ENCODE peak calls at places on chromosomes 4 and X, in four cellular contexts. One of them, this sample, is unnamed.

GRCh38 chr4:158008551-158009218 is 164.1 kb downstream of the GASK1B start:
- ATAC-seq in HepG2: no peak
- ATAC-seq in GM12878: no peak
- ATAC-seq in K562: no peak
- ATAC-seq in this sample: peak; percentile 32

GRCh38 chrX:150772150-150772970 is 79.2 kb downstream of the MTMR1 start:
- ATAC-seq in HepG2: peak; percentile 96
- ATAC-seq in GM12878: peak; percentile 98
- ATAC-seq in K562: peak; percentile 97
- ATAC-seq in this sample: peak; percentile 65

GRCh38 chrX:101395789-101396188 is 5.0 kb downstream of the RPL36A start:
- ATAC-seq in HepG2: no peak
- ATAC-seq in GM12878: peak; percentile 14
- ATAC-seq in K562: peak; percentile 3
- ATAC-seq in this sample: peak; percentile 48

GRCh38 chr4:164779080-164779479 is 25.1 kb downstream of the SMIM31 start:
- ATAC-seq in HepG2: no peak
- ATAC-seq in GM12878: no peak
- ATAC-seq in K562: no peak
- ATAC-seq in this sample: no peak

GRCh38 chrX:100477468-100477867 is 67.4 kb upstream of the PCDH19 start:
- ATAC-seq in HepG2: no peak
- ATAC-seq in GM12878: no peak
- ATAC-seq in K562: no peak
- ATAC-seq in this sample: peak; percentile 65

GRCh38 chrX:15973299-15973698 is 118.7 kb upstream of the AP1S2 start:
- ATAC-seq in HepG2: peak; percentile 74
- ATAC-seq in GM12878: peak; percentile 98
- ATAC-seq in K562: peak; percentile 94
- ATAC-seq in this sample: peak; percentile 33

GRCh38 chrX:13180807-13181206 is 136.4 kb upstream of the FAM9C start:
- ATAC-seq in HepG2: no peak
- ATAC-seq in GM12878: no peak
- ATAC-seq in K562: no peak
- ATAC-seq in this sample: no peak

GRCh38 chr4:47829438-47829837 is 8.4 kb downstream of the CORIN start:
- ATAC-seq in HepG2: no peak
- ATAC-seq in GM12878: no peak
- ATAC-seq in K562: no peak
- ATAC-seq in this sample: no peak

GRCh38 chr4:52546449-52546848 is 112.7 kb downstream of the USP46 start:
- ATAC-seq in HepG2: no peak
- ATAC-seq in GM12878: no peak
- ATAC-seq in K562: no peak
- ATAC-seq in this sample: no peak

GRCh38 chr4:31089815-31090214 is 369.6 kb downstream of the PCDH7 start:
- ATAC-seq in HepG2: no peak
- ATAC-seq in GM12878: no peak
- ATAC-seq in K562: no peak
- ATAC-seq in this sample: no peak

GRCh38 chr4:148095346-148095923 is 346.8 kb downstream of the NR3C2 start:
- ATAC-seq in HepG2: no peak
- ATAC-seq in GM12878: no peak
- ATAC-seq in K562: no peak
- ATAC-seq in this sample: no peak

GRCh38 chr4:60737858-60738257 is 462.3 kb upstream of the ADGRL3 start:
- ATAC-seq in HepG2: no peak
- ATAC-seq in GM12878: no peak
- ATAC-seq in K562: no peak
- ATAC-seq in this sample: no peak

GRCh38 chr4:169756971-169757574 is 671 bp downstream of the HPF1 start:
- ATAC-seq in HepG2: peak; percentile 53
- ATAC-seq in GM12878: peak; percentile 50
- ATAC-seq in K562: peak; percentile 61
- ATAC-seq in this sample: peak; percentile 6

GRCh38 chr4:146134761-146135160 is 40.8 kb upstream of the LSM6 start:
- ATAC-seq in HepG2: no peak
- ATAC-seq in GM12878: no peak
- ATAC-seq in K562: no peak
- ATAC-seq in this sample: peak; percentile 10

GRCh38 chrX:45807572-45808425 is 607.1 kb upstream of the DIPK2B start:
- ATAC-seq in HepG2: no peak
- ATAC-seq in GM12878: no peak
- ATAC-seq in K562: no peak
- ATAC-seq in this sample: peak; percentile 47

GRCh38 chrX:23861215-23861896 is 46.4 kb downstream of the APOO start:
- ATAC-seq in HepG2: no peak
- ATAC-seq in GM12878: peak; percentile 82
- ATAC-seq in K562: no peak
- ATAC-seq in this sample: no peak

GRCh38 chrX:132636080-132636479 is 147.2 kb upstream of the MBNL3 start:
- ATAC-seq in HepG2: no peak
- ATAC-seq in GM12878: no peak
- ATAC-seq in K562: no peak
- ATAC-seq in this sample: no peak

GRCh38 chr4:5881340-5881739 is 11.5 kb downstream of the CRMP1 start:
- ATAC-seq in HepG2: no peak
- ATAC-seq in GM12878: no peak
- ATAC-seq in K562: no peak
- ATAC-seq in this sample: no peak

GRCh38 chrX:86946569-86946968 is 571.0 kb upstream of the KLHL4 start:
- ATAC-seq in HepG2: peak; percentile 74
- ATAC-seq in GM12878: peak; percentile 82
- ATAC-seq in K562: no peak
- ATAC-seq in this sample: no peak

GRCh38 chr4:136918772-136919171 is 613.5 kb downstream of the PCDH18 start:
- ATAC-seq in HepG2: no peak
- ATAC-seq in GM12878: no peak
- ATAC-seq in K562: no peak
- ATAC-seq in this sample: no peak

GRCh38 chrX:147875866-147876596 is 35.7 kb upstream of the FMR1 start:
- ATAC-seq in HepG2: peak; percentile 80
- ATAC-seq in GM12878: peak; percentile 81
- ATAC-seq in K562: peak; percentile 69
- ATAC-seq in this sample: no peak

GRCh38 chrX:69299271-69299670 is 134.0 kb upstream of the PJA1 start:
- ATAC-seq in HepG2: no peak
- ATAC-seq in GM12878: no peak
- ATAC-seq in K562: no peak
- ATAC-seq in this sample: no peak

GRCh38 chr4:103754844-103755243 is 35.1 kb upstream of the TACR3 start:
- ATAC-seq in HepG2: no peak
- ATAC-seq in GM12878: no peak
- ATAC-seq in K562: no peak
- ATAC-seq in this sample: peak; percentile 47
- TF ChIP-seq EP300 in HepG2: no peak
- TF ChIP-seq EP300 in GM12878: no peak
- TF ChIP-seq EP300 in K562: no peak
- TF ChIP-seq EP300 in this sample: no peak

GRCh38 chr4:79597266-79597665 is 189.2 kb upstream of the GK2 start:
- ATAC-seq in HepG2: no peak
- ATAC-seq in GM12878: no peak
- ATAC-seq in K562: no peak
- ATAC-seq in this sample: no peak

GRCh38 chr4:79603681-79604080 is 195.7 kb upstream of the GK2 start:
- ATAC-seq in HepG2: no peak
- ATAC-seq in GM12878: peak; percentile 44
- ATAC-seq in K562: no peak
- ATAC-seq in this sample: no peak

GRCh38 chr4:79598801-79599200 is 190.8 kb upstream of the GK2 start:
- ATAC-seq in HepG2: no peak
- ATAC-seq in GM12878: no peak
- ATAC-seq in K562: no peak
- ATAC-seq in this sample: peak; percentile 93

GRCh38 chr4:79598214-79598613 is 190.2 kb upstream of the GK2 start:
- ATAC-seq in HepG2: no peak
- ATAC-seq in GM12878: no peak
- ATAC-seq in K562: no peak
- ATAC-seq in this sample: no peak

GRCh38 chr4:79599691-79600090 is 191.7 kb upstream of the GK2 start:
- ATAC-seq in HepG2: no peak
- ATAC-seq in GM12878: no peak
- ATAC-seq in K562: no peak
- ATAC-seq in this sample: no peak
- TF ChIP-seq CTCF in HepG2: no peak
- TF ChIP-seq CTCF in GM12878: no peak
- TF ChIP-seq CTCF in K562: no peak
- TF ChIP-seq CTCF in this sample: no peak

DNA sequence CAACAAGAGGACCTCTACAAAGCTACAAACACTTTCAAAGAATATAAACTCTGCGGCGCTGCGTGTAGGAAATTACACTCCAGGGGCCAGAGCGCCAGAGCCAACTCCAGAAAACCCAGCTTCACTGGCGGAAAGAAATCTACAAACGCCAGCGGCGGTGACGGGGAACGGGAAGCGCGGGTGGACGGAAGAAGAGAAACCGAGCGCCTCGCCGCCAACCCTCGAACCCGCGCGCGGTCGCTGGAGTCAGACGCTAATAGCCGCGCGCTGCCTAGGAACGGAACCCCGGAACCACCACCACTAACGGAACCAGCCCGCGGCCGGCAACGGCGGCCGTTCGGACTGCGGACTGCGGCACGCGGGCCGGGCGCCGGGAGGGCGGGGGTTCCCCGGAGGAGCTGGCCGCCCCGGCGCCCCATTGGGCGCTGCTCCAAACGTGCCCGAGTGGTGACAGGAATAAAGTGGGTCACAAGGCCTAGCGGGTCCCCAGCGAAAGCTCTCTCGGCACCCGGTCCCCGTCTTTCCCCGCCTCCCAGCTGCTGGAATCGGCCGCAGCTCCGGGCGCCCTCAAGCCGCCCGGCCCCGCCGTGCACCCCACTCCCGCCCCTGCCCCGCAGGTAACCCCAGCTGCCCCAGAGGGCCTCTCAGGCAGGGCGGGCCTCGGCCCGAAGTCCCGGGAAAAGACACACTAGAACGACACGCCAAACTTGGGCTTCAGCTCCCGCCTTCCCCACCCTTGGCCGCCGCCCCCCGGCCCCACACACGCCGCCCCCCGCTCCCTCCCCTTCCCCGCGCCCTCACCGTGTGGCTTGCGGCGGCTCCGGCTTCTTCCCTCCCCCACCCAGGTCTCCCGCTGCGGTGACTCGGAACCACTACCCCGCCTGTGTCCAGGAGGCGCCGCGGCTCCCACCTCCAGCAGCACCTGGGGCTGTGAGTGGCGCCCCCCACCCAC is 752 bp downstream of the CLOCK start:
- ATAC-seq in HepG2: peak; percentile 80
- ATAC-seq in GM12878: peak; percentile 79
- ATAC-seq in K562: peak; percentile 69
- ATAC-seq in this sample: peak; percentile 70
- TF ChIP-seq POLR2AphosphoS5 in HepG2: peak; percentile 53
- TF ChIP-seq POLR2AphosphoS5 in GM12878: peak; percentile 81
- TF ChIP-seq POLR2AphosphoS5 in K562: peak; percentile 56
- TF ChIP-seq POLR2AphosphoS5 in this sample: peak; percentile 28

GRCh38 chr4:110654254-110654635 is 31.4 kb upstream of the PITX2 start:
- ATAC-seq in HepG2: no peak
- ATAC-seq in GM12878: no peak
- ATAC-seq in K562: no peak
- ATAC-seq in this sample: no peak

GRCh38 chr4:110653602-110654253 is 30.9 kb upstream of the PITX2 start:
- ATAC-seq in HepG2: no peak
- ATAC-seq in GM12878: no peak
- ATAC-seq in K562: no peak
- ATAC-seq in this sample: no peak
- TF ChIP-seq EP300 in HepG2: no peak
- TF ChIP-seq EP300 in GM12878: no peak
- TF ChIP-seq EP300 in K562: no peak
- TF ChIP-seq EP300 in this sample: no peak

This sample was measured in gastroesophageal sphincter.